ENCODE peak calls at places on chromosomes 5 and 9, in five cellular contexts. D is GM23248; C is heart right ventricle; M is tibial nerve; U is CD8-positive, alpha-beta T cell. N is an unnamed sample. For H3K4me1 and H3K9me3, the result is how much of the 10 kb centered on the place peaks cover.

GRCh38 chr5:55708732-55709131 is 3.4 kb downstream of the SLC38A9 start:
- DNase-seq in D (peak), C (no peak), M (no peak), U (no peak), N (no peak)

GRCh38 chr5:1432296-1432695 is 12.9 kb downstream of the SLC6A3 start:
- DNase-seq in D (no peak), C (no peak), M (no peak), U (no peak), N (peak)

GRCh38 chr5:141879941-141880738 is 1.9 kb upstream of the PCDH1 start:
- DNase-seq in D (no peak), C (no peak), M (no peak), U (no peak), N (no peak)

GRCh38 chr5:115179068-115179958 is 9.6 kb upstream of the TRIM36 start:
- DNase-seq in D (peak), C (no peak), M (no peak), U (no peak), N (no peak)

GRCh38 chr9:33446507-33447403 is 638 bp downstream of the AQP3 start:
- DNase-seq in D (peak), C (peak), M (no peak), U (peak), N (peak)

GRCh38 chr9:30382271-30382670 is 2002.2 kb upstream of the ACO1 start:
- DNase-seq in D (no peak), C (no peak), M (no peak), U (no peak), N (no peak)

GRCh38 chr9:89527084-89527483 is 29.2 kb upstream of the SEMA4D start:
- DNase-seq in D (no peak), C (peak), M (no peak), U (no peak), N (peak)

GRCh38 chr5:120655828-120656435 is 191.8 kb downstream of the PRR16 start:
- DNase-seq in D (peak), C (no peak), M (no peak), U (no peak), N (no peak)

GRCh38 chr9:79577969-79578723 is 6.4 kb downstream of the TLE4 start:
- DNase-seq in D (peak), C (no peak), M (no peak), U (no peak), N (no peak)

GRCh38 chr5:134088291-134088690 is 26.2 kb upstream of the TCF7 start:
- DNase-seq in D (peak), C (no peak), M (no peak), U (no peak), N (no peak)

GRCh38 chr5:79059674-79060073 is 9.8 kb downstream of the DMGDH start:
- DNase-seq in D (no peak), C (no peak), M (no peak), U (no peak), N (no peak)

GRCh38 chr9:80061940-80062339 is 490.2 kb downstream of the TLE4 start:
- DNase-seq in D (peak), C (no peak), M (no peak), U (no peak), N (no peak)

GRCh38 chr5:172776235-172776594 is 5.2 kb upstream of the DUSP1 start:
- DNase-seq in D (no peak), C (no peak), M (no peak), U (no peak), N (no peak)

GRCh38 chr9:130938652-130939404 is at the start of gene FIBCD1:
- DNase-seq in D (peak), C (no peak), M (no peak), U (no peak), N (no peak)

GRCh38 chr9:125912261-125912660 is 165.1 kb downstream of the PBX3 start:
- DNase-seq in D (no peak), C (no peak), M (no peak), U (no peak), N (no peak)

GRCh38 chr5:142529626-142530278 is 156.1 kb downstream of the FGF1 start:
- DNase-seq in D (peak), C (no peak), M (no peak), U (no peak), N (no peak)

GRCh38 chr5:252546-252945 is 18.9 kb upstream of the PDCD6 start:
- DNase-seq in D (no peak), C (no peak), M (no peak), U (no peak), N (no peak)

GRCh38 chr9:26537211-26537610 is 355.4 kb downstream of the CAAP1 start:
- DNase-seq in D (no peak), C (no peak), M (no peak), U (no peak), N (no peak)

GRCh38 chr5:58403822-58404433 is 56.0 kb downstream of the PLK2 start:
- DNase-seq in D (no peak), C (no peak), M (no peak), U (no peak), N (no peak)

GRCh38 chr5:172276214-172276613 is 7.3 kb downstream of the UBTD2 start:
- DNase-seq in D (peak), C (no peak), M (no peak), U (no peak), N (no peak)

GRCh38 chr9:72155282-72155677 is 6.0 kb downstream of the GDA start:
- DNase-seq in D (no peak), C (no peak), M (no peak), U (no peak), N (no peak)

GRCh38 chr5:109016300-109016699 is 268.6 kb downstream of the FER start:
- DNase-seq in D (peak), C (no peak), M (no peak), U (no peak), N (no peak)

GRCh38 chr5:111548992-111549649 is 36.8 kb upstream of the STARD4 start:
- DNase-seq in D (peak), C (no peak), M (no peak), U (no peak), N (no peak)

GRCh38 chr5:109898547-109899544 is 209.1 kb downstream of the MAN2A1 start:
- DNase-seq in D (peak), C (no peak), M (no peak), U (no peak), N (no peak)

GRCh38 chr5:62043289-62044274 is 262.4 kb upstream of the KIF2A start:
- DNase-seq in D (no peak), C (no peak), M (no peak), U (no peak), N (no peak)

GRCh38 chr9:84304166-84304565 is 36.4 kb downstream of the SLC28A3 start:
- DNase-seq in D (no peak), C (no peak), M (no peak), U (no peak), N (no peak)

GRCh38 chr5:168747987-168748777 is 169.0 kb upstream of the PANK3 start:
- DNase-seq in D (peak), C (no peak), M (no peak), U (peak), N (no peak)

GRCh38 chr9:74556685-74557084 is 59.5 kb downstream of the RORB start:
- DNase-seq in D (peak), C (no peak), M (no peak), U (no peak), N (no peak)

GRCh38 chr5:158139161-158139560 is 280.2 kb upstream of the CLINT1 start:
- DNase-seq in D (peak), C (no peak), M (no peak), U (no peak), N (no peak)

GRCh38 chr9:71652480-71652879 is 115.8 kb downstream of the CEMIP2 start:
- DNase-seq in D (no peak), C (no peak), M (no peak), U (no peak), N (no peak)

GRCh38 chr5:76690704-76691469 is 25.0 kb upstream of the F2R start:
- DNase-seq in D (peak), C (no peak), M (no peak), U (no peak), N (no peak)

GRCh38 chr5:142829821-142830220 is 59.6 kb downstream of the ARHGAP26 start:
- DNase-seq in D (peak), C (no peak), M (no peak), U (no peak), N (no peak)

GRCh38 chr5:57435701-57436134 is 46.9 kb downstream of the ACTBL2 start:
- DNase-seq in D (peak), C (no peak), M (no peak), U (no peak), N (no peak)

GRCh38 chr9:81613002-81613750 is 76.2 kb downstream of the TLE1 start:
- DNase-seq in D (peak), C (peak), M (peak), U (no peak), N (no peak)

GRCh38 chr5:171953860-171954701 is 52.4 kb downstream of the FBXW11 start:
- DNase-seq in D (peak), C (no peak), M (no peak), U (no peak), N (no peak)

GRCh38 chr5:125023673-125024072 is 277.2 kb upstream of the ZNF608 start:
- DNase-seq in D (peak), C (no peak), M (no peak), U (no peak), N (no peak)

DNA sequence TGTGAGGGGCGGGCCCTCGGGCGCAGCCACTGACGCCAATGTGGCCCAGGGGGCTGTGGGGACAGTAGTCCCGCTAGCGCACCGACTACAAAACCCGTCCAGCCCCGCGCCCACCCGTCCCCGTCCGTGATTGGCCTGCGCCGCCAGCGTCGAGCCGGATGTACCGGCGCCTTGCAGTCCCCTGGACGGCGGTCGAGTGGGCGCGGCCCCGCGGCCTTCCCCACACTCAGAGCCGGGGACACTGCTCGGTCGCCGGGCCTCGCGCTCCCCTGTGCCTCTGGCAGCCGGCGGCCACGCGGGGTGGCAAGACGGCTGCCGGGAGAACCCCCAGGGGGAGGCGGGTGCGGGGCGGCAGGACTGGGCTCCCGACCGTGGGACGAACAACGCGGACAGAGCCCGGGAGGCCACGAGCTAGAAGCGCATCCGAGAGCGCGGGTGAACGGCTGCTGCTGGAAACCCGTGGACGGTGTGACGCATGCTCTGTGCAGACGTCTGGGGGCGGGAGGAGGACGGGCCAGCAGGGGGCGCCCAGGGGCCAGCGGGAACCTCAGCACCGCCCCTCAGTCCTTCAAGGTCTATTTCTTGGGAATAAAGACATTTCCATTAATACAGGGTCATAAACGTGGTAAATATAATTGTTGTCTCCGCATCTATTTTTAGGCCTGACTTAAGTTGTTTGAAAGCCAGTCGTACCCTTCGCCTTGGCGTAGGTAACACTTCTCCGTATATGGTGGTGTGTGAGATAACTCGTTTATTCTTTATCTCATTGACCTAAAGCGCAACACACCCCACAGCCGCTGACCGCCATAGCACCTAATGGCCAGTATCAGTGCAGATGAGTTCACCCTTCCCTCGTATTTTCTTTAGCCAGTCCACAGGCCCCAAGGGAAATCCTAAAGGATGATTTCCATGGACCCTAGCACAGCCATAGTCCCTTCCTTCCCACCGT is 629 bp upstream of the BICD2 start:
- DNase-seq in D (peak), C (peak), M (peak), U (peak), N (peak)
- H3K4me1 ChIP-seq in D (under half), C (half or more), M (under half), U (under half), N (under half)

DNA sequence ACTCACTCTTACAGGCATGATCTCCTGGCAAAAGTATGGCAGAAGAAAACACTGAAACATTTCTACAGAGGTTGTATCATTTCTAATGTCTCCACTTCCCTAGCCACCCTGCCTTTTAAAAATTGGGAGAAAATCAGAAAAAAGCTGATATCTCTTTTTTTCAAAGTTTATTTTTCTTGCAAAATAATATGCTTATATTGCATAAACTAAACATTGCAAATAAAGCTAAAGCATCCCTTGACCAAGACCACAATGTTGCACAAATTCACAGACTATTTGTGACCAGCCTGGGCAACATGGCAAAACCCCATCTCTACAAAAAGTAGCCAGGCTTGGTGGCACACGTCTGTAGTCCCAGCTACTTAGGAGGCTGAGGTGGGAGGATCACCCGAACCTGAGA is 183.3 kb upstream of the ELAVL2 start:
- DNase-seq in D (no peak), C (no peak), M (no peak), U (no peak), N (no peak)
- H3K9me3 ChIP-seq in D (under half), C (under half), M (under half), U (under half), N (under half)

DNA sequence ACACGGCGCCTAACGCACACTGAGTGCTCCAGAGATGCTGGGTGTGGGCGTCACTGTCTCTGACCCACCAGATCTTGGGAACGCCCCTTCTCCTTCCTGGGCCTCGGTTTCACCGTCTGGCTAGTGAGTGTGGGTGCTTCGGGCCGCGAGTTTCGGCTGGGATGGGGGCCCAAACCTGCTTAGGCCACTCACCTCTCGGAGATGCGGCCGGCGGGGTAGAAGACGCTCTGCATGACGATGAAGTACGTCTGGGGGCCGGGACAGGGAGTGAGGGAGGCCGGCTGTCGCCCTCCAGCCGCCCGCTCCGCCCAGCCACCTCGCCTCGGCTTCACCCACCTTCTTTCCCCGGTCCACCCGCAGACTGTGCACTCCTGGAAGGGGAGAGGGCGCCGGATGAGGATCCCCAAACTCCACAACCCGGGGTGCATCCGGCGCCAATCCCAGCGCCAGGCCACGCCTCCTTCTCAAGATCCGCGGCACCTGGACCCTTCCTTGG is 3.6 kb downstream of the PIP5KL1 start:
- DNase-seq in D (peak), C (no peak), M (no peak), U (no peak), N (no peak)
- H3K4me3 ChIP-seq in D (peak), C (peak), M (no peak), U (peak), N (peak)

DNA sequence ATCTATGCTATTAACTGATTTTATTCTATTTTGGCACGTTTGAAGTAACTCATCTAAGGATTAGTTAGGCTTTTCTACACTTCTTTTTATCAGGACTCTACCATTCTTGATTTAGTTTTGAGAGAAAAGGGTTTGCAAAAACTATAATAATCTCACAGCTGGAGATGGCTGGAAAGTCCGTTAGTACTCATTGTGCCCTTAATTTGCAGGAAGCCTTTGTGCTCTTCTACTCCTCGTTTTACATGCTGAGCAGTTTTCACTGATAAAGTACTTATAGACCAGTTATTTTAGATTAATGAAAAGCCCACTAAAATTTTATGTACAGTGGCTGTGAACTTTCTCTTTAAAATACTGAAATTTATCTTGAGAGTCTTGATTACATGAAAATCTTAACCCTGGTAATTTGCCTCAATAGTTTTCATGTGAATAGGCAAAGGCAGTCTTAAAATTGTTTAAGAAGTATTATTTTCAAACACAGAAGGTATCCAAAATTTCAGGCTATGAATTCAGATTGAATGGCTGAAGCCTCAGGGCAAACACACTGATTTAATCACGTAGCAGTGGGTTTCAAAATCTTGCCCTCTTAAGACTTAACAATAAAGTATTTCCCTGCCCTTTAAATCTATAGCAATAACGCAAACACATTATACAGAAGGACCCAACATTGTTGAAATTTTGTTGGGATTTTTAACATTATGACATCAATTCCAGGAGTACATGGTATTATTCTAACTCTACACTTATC is 18.6 kb downstream of the MLLT3 start:
- DNase-seq in D (peak), C (no peak), M (no peak), U (no peak), N (no peak)
- H3K4me1 ChIP-seq in D (under half), C (half or more), M (under half), U (under half), N (under half)

GRCh38 chr5:140764177-140765020 is 21.5 kb upstream of the PCDHA1 start:
- DNase-seq in D (peak), C (no peak), M (no peak), U (no peak), N (no peak)
- H3K9me3 ChIP-seq in D (under half), C (half or more), M (under half), U (under half), N (under half)

GRCh38 chr5:10246761-10247160 is 2.9 kb downstream of the ATPSCKMT start:
- DNase-seq in D (no peak), C (no peak), M (no peak), U (no peak), N (no peak)

GRCh38 chr5:10251409-10251808 is 1.3 kb downstream of the CCT5 start:
- DNase-seq in D (no peak), C (no peak), M (no peak), U (no peak), N (no peak)

GRCh38 chr5:10249948-10250803 is at the start of gene CCT5:
- DNase-seq in D (peak), C (peak), M (peak), U (peak), N (peak)

GRCh38 chr5:10250804-10251276 is 760 bp downstream of the CCT5 start:
- DNase-seq in D (peak), C (no peak), M (no peak), U (no peak), N (no peak)

GRCh38 chr5:10248378-10249260 is 1.1 kb downstream of the ATPSCKMT start:
- DNase-seq in D (no peak), C (no peak), M (no peak), U (no peak), N (no peak)
- H3K4me3 ChIP-seq in D (peak), C (peak), M (peak), U (peak), N (peak)

GRCh38 chr5:52864884-52865283 is 77.2 kb downstream of the ITGA1 start:
- DNase-seq in D (no peak), C (no peak), M (no peak), U (no peak), N (no peak)
- H3K4me1 ChIP-seq in D (under half), C (under half), M (under half), U (under half), N (under half)

GRCh38 chr5:3140117-3140516 is 388.6 kb upstream of the IRX2 start:
- DNase-seq in D (no peak), C (no peak), M (no peak), U (no peak), N (no peak)
- H3K9me3 ChIP-seq in D (under half), C (under half), M (under half), U (under half), N (under half)